ENCODE peak calls at places on chromosomes 12 and 14, in six cellular contexts. N, A, F, I, G and D are unnamed samples.

GRCh38 chr12:53869500-53869899 is 69.1 kb upstream of the HOXC13 start:
- DNase-seq in N (no peak), A (no peak), F (no peak), I (no peak), G (no peak), D (no peak)

GRCh38 chr12:75710361-75711069 is 199.1 kb upstream of the KRR1 start:
- DNase-seq in N (no peak), A (no peak), F (no peak), I (no peak), G (no peak), D (no peak)

GRCh38 chr12:89671469-89671868 is 37.2 kb downstream of the ATP2B1 start:
- DNase-seq in N (peak; percentile 27), A (no peak), F (no peak), I (peak; percentile 74), G (no peak), D (no peak)

GRCh38 chr14:36426836-36427235 is 93.2 kb downstream of the NKX2-1 start:
- DNase-seq in N (no peak), A (no peak), F (no peak), I (no peak), G (no peak), D (no peak)

GRCh38 chr14:78341827-78342389 is 171.7 kb downstream of the NRXN3 start:
- DNase-seq in N (no peak), A (no peak), F (no peak), I (no peak), G (no peak), D (no peak)

GRCh38 chr12:28937196-28937595 is 211.9 kb upstream of the FAR2 start:
- DNase-seq in N (peak; percentile 23), A (no peak), F (no peak), I (peak; percentile 49), G (no peak), D (no peak)

GRCh38 chr12:89707623-89707991 is 1.0 kb downstream of the ATP2B1 start:
- DNase-seq in N (no peak), A (no peak), F (peak; percentile 3), I (no peak), G (peak; percentile 24), D (peak; percentile 75)

GRCh38 chr12:6829532-6830220 is 1.5 kb downstream of the P3H3 start:
- DNase-seq in N (no peak), A (no peak), F (no peak), I (no peak), G (no peak), D (peak; percentile 53)

GRCh38 chr12:29053567-29053966 is 95.5 kb upstream of the FAR2 start:
- DNase-seq in N (no peak), A (no peak), F (no peak), I (no peak), G (no peak), D (no peak)

GRCh38 chr12:80018119-80018518 is 81.2 kb upstream of the OTOGL start:
- DNase-seq in N (no peak), A (no peak), F (no peak), I (no peak), G (no peak), D (no peak)

GRCh38 chr14:52553671-52554575 is 1.3 kb downstream of the GPR137C start:
- DNase-seq in N (peak; percentile 90), A (peak; percentile 80), F (peak; percentile 82), I (peak; percentile 93), G (peak; percentile 86), D (peak; percentile 94)

GRCh38 chr12:5716221-5716620 is 228.8 kb downstream of the ANO2 start:
- DNase-seq in N (peak; percentile 22), A (no peak), F (no peak), I (no peak), G (peak; percentile 12), D (peak; percentile 69)

GRCh38 chr12:6407206-6407954 is 23.4 kb downstream of the LTBR start:
- DNase-seq in N (peak; percentile 39), A (no peak), F (no peak), I (no peak), G (no peak), D (no peak)

GRCh38 chr12:124567035-124567672 is at the start of gene NCOR2:
- DNase-seq in N (no peak), A (no peak), F (peak; percentile 44), I (no peak), G (no peak), D (no peak)

GRCh38 chr12:113222730-113223531 is 1.7 kb downstream of the TPCN1 start:
- DNase-seq in N (peak; percentile 96), A (peak; percentile 72), F (no peak), I (peak; percentile 93), G (peak; percentile 82), D (peak; percentile 74)

GRCh38 chr12:110896559-110896958 is 23.8 kb downstream of the MYL2 start:
- DNase-seq in N (no peak), A (no peak), F (no peak), I (no peak), G (no peak), D (no peak)

GRCh38 chr14:23113346-23114119 is 5.5 kb downstream of the CEBPE start:
- DNase-seq in N (peak; percentile 91), A (no peak), F (no peak), I (peak; percentile 92), G (no peak), D (peak; percentile 69)

GRCh38 chr14:33530358-33530757 is 420.5 kb downstream of the EGLN3 start:
- DNase-seq in N (no peak), A (no peak), F (no peak), I (no peak), G (no peak), D (no peak)

GRCh38 chr12:27782481-27782880 is 2.4 kb upstream of the MANSC4 start:
- DNase-seq in N (no peak), A (no peak), F (no peak), I (no peak), G (no peak), D (no peak)
- H3K4me3 ChIP-seq in N (no peak overlapping the region), A (no peak overlapping the region), F (no peak overlapping the region), I (no peak overlapping the region), G (no peak overlapping the region), D (peak overlapping the region; percentile 88)

GRCh38 chr14:103707329-103708263 is 7.7 kb downstream of the XRCC3 start:
- DNase-seq in N (no peak), A (no peak), F (no peak), I (no peak), G (no peak), D (peak; percentile 38)
- H3K27ac ChIP-seq in N (no peak overlapping the region), A (no peak overlapping the region), F (no peak overlapping the region), I (no peak overlapping the region), G (no peak overlapping the region), D (no peak overlapping the region)

GRCh38 chr12:104133861-104134260 is 4.1 kb downstream of the NFYB start:
- DNase-seq in N (no peak), A (no peak), F (no peak), I (no peak), G (no peak), D (no peak)

GRCh38 chr12:104137175-104137901 is 672 bp downstream of the NFYB start:
- DNase-seq in N (peak; percentile 46), A (peak; percentile 34), F (peak; percentile 39), I (peak; percentile 48), G (peak; percentile 26), D (peak; percentile 59)

GRCh38 chr12:104132351-104132956 is 5.6 kb downstream of the NFYB start:
- DNase-seq in N (no peak), A (no peak), F (no peak), I (no peak), G (peak; percentile 50), D (no peak)

GRCh38 chr12:104136577-104136976 is 1.4 kb downstream of the NFYB start:
- DNase-seq in N (peak; percentile 60), A (no peak), F (no peak), I (peak; percentile 42), G (no peak), D (no peak)

DNA sequence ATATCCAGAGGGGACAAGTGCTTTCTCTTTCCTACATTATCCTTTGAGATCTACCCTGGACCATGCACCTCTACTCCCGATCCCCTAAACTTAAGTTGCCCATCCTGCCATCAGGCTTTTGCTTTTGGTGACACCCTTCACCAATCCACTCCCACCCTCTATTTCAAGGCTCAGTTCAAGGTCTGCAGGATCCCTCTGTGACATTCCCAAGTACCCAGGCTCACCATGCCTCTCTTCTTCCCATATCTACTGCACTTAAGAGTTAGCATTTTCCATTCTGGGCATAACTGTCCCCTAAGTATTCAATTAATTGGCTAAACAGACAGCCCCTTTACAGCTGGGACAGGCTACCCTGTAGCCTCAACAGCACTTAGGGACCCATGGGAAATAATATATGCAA is 3.1 kb downstream of the NFYB start:
- DNase-seq in N (no peak), A (no peak), F (no peak), I (no peak), G (no peak), D (no peak)
- H3K4me3 ChIP-seq in N (no peak overlapping the region), A (no peak overlapping the region), F (no peak overlapping the region), I (peak overlapping the region; percentile 65), G (no peak overlapping the region), D (no peak overlapping the region)

GRCh38 chr14:99569725-99570541 is 34.1 kb downstream of the CCDC85C start:
- DNase-seq in N (no peak), A (no peak), F (no peak), I (no peak), G (no peak), D (no peak)
- H3K27ac ChIP-seq in N (no peak overlapping the region), A (peak overlapping the region; percentile 26), F (no peak overlapping the region), I (peak overlapping the region; percentile 98), G (peak overlapping the region; percentile 59), D (no peak overlapping the region)

GRCh38 chr12:3310271-3311026 is 180.6 kb upstream of the PRMT8 start:
- DNase-seq in N (no peak), A (no peak), F (no peak), I (no peak), G (no peak), D (no peak)
- H3K4me3 ChIP-seq in N (no peak overlapping the region), A (no peak overlapping the region), F (no peak overlapping the region), I (no peak overlapping the region), G (no peak overlapping the region), D (no peak overlapping the region)

GRCh38 chr14:99808515-99808914 is 15.3 kb downstream of the EML1 start:
- DNase-seq in N (no peak), A (no peak), F (no peak), I (peak; percentile 41), G (no peak), D (no peak)
- H3K27ac ChIP-seq in N (no peak overlapping the region), A (no peak overlapping the region), F (no peak overlapping the region), I (no peak overlapping the region), G (peak overlapping the region; percentile 67), D (no peak overlapping the region)

DNA sequence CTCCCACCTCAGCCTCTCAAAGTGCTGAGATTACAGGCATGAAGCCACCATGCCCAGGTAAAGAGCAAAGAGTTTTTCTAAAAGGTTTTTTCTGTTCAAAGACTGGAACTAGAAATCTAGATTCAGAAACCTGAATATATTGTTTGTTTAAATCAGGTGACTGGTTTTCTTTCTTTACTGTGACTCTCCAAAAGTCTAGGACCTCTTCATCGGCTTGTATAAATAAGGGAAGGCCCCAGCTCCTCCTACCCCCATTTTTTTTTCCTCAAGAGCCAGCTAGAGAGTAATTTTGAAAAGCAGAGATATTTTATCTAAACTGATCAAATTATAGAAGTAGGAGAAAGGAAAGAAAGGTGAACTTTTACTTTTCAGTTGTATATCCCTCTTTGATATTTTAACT is 48.0 kb downstream of the TMEM116 start:
- DNase-seq in N (no peak), A (no peak), F (no peak), I (no peak), G (no peak), D (no peak)
- H3K4me3 ChIP-seq in N (no peak overlapping the region), A (no peak overlapping the region), F (no peak overlapping the region), I (no peak overlapping the region), G (no peak overlapping the region), D (no peak overlapping the region)

DNA sequence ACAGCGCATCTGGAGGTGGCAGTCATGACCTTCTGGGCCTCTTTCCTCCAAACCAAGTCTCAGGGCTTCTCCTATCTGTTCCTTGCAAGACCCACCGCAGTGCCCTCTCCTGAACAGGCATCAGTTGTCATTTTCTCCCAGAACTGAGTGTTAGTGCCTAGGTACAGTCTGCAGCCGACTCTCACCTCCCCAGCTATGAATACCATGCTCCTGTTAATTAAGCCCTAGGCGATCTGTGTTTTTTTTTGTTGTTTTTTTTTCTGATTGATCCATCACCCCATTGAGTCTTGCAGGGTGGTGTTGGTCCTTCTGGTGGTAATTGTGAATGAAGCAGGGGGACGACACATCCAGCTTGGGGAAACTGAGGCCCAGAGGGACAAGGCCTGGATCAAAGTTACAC is 47.5 kb upstream of the DLK1 start:
- DNase-seq in N (no peak), A (no peak), F (no peak), I (no peak), G (no peak), D (no peak)
- H3K27ac ChIP-seq in N (no peak overlapping the region), A (no peak overlapping the region), F (no peak overlapping the region), I (no peak overlapping the region), G (peak overlapping the region; percentile 85), D (no peak overlapping the region)